ENCODE peak calls at places on chromosome 9, in eight cellular contexts. Q is B cell, K is fibroblast of lung, B is pancreas, X is GM13976, M is kidney, O is psoas muscle, I is cardiac fibroblast. E is an unnamed sample.

GRCh38 chr9:37471942-37472679 is 6.9 kb upstream of the ZBTB5 start:
- DNase-seq in Q (no peak), K (peak), B (no peak), X (no peak), M (no peak), O (no peak), I (peak), E (peak)

GRCh38 chr9:137349471-137350033 is 47.5 kb upstream of the NRARP start:
- DNase-seq in Q (no peak), K (no peak), B (no peak), X (no peak), M (no peak), O (no peak), I (no peak), E (no peak)

GRCh38 chr9:4366649-4367330 is 66.9 kb upstream of the GLIS3 start:
- DNase-seq in Q (peak), K (peak), B (peak), X (peak), M (no peak), O (no peak), I (peak), E (peak)

GRCh38 chr9:4490705-4491620 is 695 bp downstream of the SLC1A1 start:
- DNase-seq in Q (no peak), K (peak), B (no peak), X (peak), M (peak), O (no peak), I (peak), E (no peak)

GRCh38 chr9:71549023-71549422 is 219.3 kb downstream of the CEMIP2 start:
- DNase-seq in Q (peak), K (no peak), B (no peak), X (peak), M (no peak), O (no peak), I (no peak), E (no peak)

GRCh38 chr9:35603506-35603985 is 1.5 kb upstream of the TESK1 start:
- DNase-seq in Q (no peak), K (peak), B (no peak), X (no peak), M (peak), O (peak), I (peak), E (peak)

GRCh38 chr9:133463234-133463863 is 3.6 kb downstream of the CACFD1 start:
- DNase-seq in Q (no peak), K (no peak), B (no peak), X (no peak), M (no peak), O (no peak), I (no peak), E (no peak)

GRCh38 chr9:35285731-35286130 is 123.9 kb downstream of the UNC13B start:
- DNase-seq in Q (no peak), K (no peak), B (no peak), X (no peak), M (no peak), O (no peak), I (peak), E (no peak)

GRCh38 chr9:15104826-15105420 is 194.7 kb upstream of the FREM1 start:
- DNase-seq in Q (peak), K (peak), B (no peak), X (peak), M (no peak), O (no peak), I (peak), E (peak)

GRCh38 chr9:132319421-132320110 is 35.2 kb downstream of the SETX start:
- DNase-seq in Q (no peak), K (no peak), B (no peak), X (no peak), M (no peak), O (no peak), I (peak), E (no peak)

GRCh38 chr9:135905380-135906282 is 1.7 kb downstream of the CAMSAP1 start:
- DNase-seq in Q (no peak), K (peak), B (no peak), X (no peak), M (no peak), O (no peak), I (peak), E (peak)

GRCh38 chr9:122309861-122310260 is 45.2 kb downstream of the MRRF start:
- DNase-seq in Q (no peak), K (peak), B (no peak), X (no peak), M (no peak), O (no peak), I (no peak), E (no peak)

GRCh38 chr9:93126151-93126781 is 7.8 kb downstream of the NINJ1 start:
- DNase-seq in Q (no peak), K (no peak), B (peak), X (no peak), M (peak), O (peak), I (no peak), E (no peak)

GRCh38 chr9:61667559-61668121 is 477.8 kb downstream of the SPATA31A7 start:
- DNase-seq in Q (no peak), K (no peak), B (no peak), X (no peak), M (peak), O (no peak), I (no peak), E (no peak)

GRCh38 chr9:135989722-135990467 is 28.7 kb upstream of the UBAC1 start:
- DNase-seq in Q (peak), K (no peak), B (no peak), X (no peak), M (no peak), O (no peak), I (no peak), E (no peak)

GRCh38 chr9:6184749-6185645 is 30.6 kb upstream of the IL33 start:
- DNase-seq in Q (no peak), K (peak), B (no peak), X (peak), M (no peak), O (no peak), I (peak), E (no peak)

GRCh38 chr9:68794898-68795297 is 89.9 kb downstream of the PIP5K1B start:
- DNase-seq in Q (no peak), K (no peak), B (no peak), X (no peak), M (no peak), O (no peak), I (no peak), E (no peak)

GRCh38 chr9:130632841-130633240 is 31.6 kb upstream of the PRDM12 start:
- DNase-seq in Q (no peak), K (no peak), B (no peak), X (no peak), M (no peak), O (no peak), I (no peak), E (no peak)

GRCh38 chr9:88590558-88591146 is 55.7 kb downstream of the NXNL2 start:
- DNase-seq in Q (no peak), K (no peak), B (no peak), X (no peak), M (no peak), O (no peak), I (no peak), E (no peak)

GRCh38 chr9:917730-918129 is 58.7 kb upstream of the DMRT3 start:
- DNase-seq in Q (no peak), K (no peak), B (no peak), X (no peak), M (no peak), O (no peak), I (no peak), E (no peak)

GRCh38 chr9:134571326-134571871 is 70.2 kb upstream of the COL5A1 start:
- DNase-seq in Q (no peak), K (no peak), B (no peak), X (no peak), M (peak), O (no peak), I (no peak), E (no peak)

GRCh38 chr9:77793909-77794308 is 145.8 kb upstream of the GNA14 start:
- DNase-seq in Q (no peak), K (peak), B (no peak), X (no peak), M (no peak), O (no peak), I (peak), E (no peak)

GRCh38 chr9:34046784-34047379 is 1.8 kb downstream of the UBAP2 start:
- DNase-seq in Q (no peak), K (no peak), B (no peak), X (no peak), M (no peak), O (no peak), I (peak), E (no peak)

GRCh38 chr9:132487351-132487791 is 77.4 kb downstream of the CFAP77 start:
- DNase-seq in Q (no peak), K (no peak), B (no peak), X (no peak), M (no peak), O (no peak), I (no peak), E (no peak)

GRCh38 chr9:115117999-115118470 is at the start of gene TNC:
- DNase-seq in Q (no peak), K (peak), B (peak), X (peak), M (peak), O (peak), I (peak), E (peak)

GRCh38 chr9:121289554-121290370 is 21.8 kb downstream of the GSN start:
- DNase-seq in Q (no peak), K (no peak), B (no peak), X (no peak), M (peak), O (peak), I (no peak), E (no peak)

GRCh38 chr9:24459898-24460297 is 85.8 kb downstream of the IZUMO3 start:
- DNase-seq in Q (no peak), K (no peak), B (no peak), X (no peak), M (no peak), O (no peak), I (no peak), E (no peak)

GRCh38 chr9:134457321-134457923 is 131.2 kb downstream of the RXRA start:
- DNase-seq in Q (no peak), K (no peak), B (no peak), X (no peak), M (no peak), O (no peak), I (no peak), E (no peak)

GRCh38 chr9:90894956-90895687 is 93.5 kb downstream of the SYK start:
- DNase-seq in Q (no peak), K (peak), B (no peak), X (no peak), M (no peak), O (no peak), I (peak), E (peak)

GRCh38 chr9:89661391-89661949 is 56.7 kb downstream of the GADD45G start:
- DNase-seq in Q (no peak), K (no peak), B (peak), X (no peak), M (no peak), O (no peak), I (no peak), E (no peak)

GRCh38 chr9:115350548-115350947 is 232.6 kb upstream of the TNC start:
- DNase-seq in Q (no peak), K (peak), B (no peak), X (no peak), M (no peak), O (no peak), I (no peak), E (no peak)

GRCh38 chr9:80504525-80505235 is 932.9 kb downstream of the TLE4 start:
- DNase-seq in Q (no peak), K (peak), B (no peak), X (no peak), M (no peak), O (no peak), I (peak), E (no peak)

GRCh38 chr9:33138768-33139167 is 28.4 kb downstream of the B4GALT1 start:
- DNase-seq in Q (no peak), K (no peak), B (no peak), X (peak), M (no peak), O (no peak), I (no peak), E (no peak)

GRCh38 chr9:89366711-89367110 is 48.4 kb downstream of the SECISBP2 start:
- DNase-seq in Q (no peak), K (no peak), B (no peak), X (no peak), M (no peak), O (no peak), I (peak), E (no peak)

GRCh38 chr9:129330711-129331279 is 152.7 kb upstream of the IER5L start:
- DNase-seq in Q (no peak), K (peak), B (no peak), X (no peak), M (no peak), O (no peak), I (peak), E (no peak)

GRCh38 chr9:135304886-135305285 is 174.7 kb upstream of the PPP1R26 start:
- DNase-seq in Q (no peak), K (no peak), B (peak), X (no peak), M (no peak), O (no peak), I (no peak), E (no peak)

GRCh38 chr9:7117676-7118561 is 360.1 kb downstream of the KDM4C start:
- DNase-seq in Q (no peak), K (peak), B (no peak), X (peak), M (no peak), O (no peak), I (peak), E (peak)

GRCh38 chr9:89006308-89006707 is 15.0 kb downstream of the S1PR3 start:
- DNase-seq in Q (no peak), K (no peak), B (no peak), X (no peak), M (no peak), O (no peak), I (no peak), E (no peak)

DNA sequence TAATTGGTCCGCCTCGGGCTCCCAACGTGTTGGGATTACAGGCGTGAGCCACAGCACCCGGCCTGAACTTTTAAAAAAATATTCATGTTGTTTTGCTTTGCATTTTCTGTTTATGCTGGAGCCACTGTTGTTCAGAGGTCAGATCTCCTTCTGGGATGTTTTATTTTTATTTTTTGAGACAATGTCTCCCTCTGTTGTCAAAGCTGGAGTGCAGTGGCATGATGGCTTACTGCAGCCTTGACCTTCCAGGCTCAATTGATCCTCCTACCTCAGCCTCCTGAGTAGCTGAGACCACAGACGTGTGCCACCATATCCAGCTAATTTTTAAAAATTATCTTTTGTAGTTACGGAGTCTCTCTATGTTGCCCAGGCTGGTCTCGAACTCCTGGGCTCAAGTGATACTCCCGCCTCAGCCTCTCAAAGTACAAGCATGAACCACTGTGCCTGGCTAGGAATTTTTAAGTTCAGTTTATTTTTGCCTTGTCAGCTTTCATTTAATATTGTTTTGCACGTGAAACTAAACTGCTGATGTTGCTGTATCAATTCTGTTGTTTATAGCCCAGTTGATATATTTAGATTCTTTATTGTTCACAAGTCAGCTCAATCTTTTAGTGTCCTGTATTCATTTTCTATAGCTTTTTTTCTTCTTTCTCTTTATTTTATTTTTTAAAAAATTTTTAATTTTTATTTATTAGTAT is 13.7 kb downstream of the TMEFF1 start:
- DNase-seq in Q (no peak), K (no peak), B (no peak), X (no peak), M (no peak), O (no peak), I (no peak), E (no peak)
- TF ChIP-seq CTCF in Q (no peak), K (no peak), B (no peak), X (no peak), M (no peak), O (no peak), I (no peak), E (no peak)

GRCh38 chr9:124875501-124875900 is 13.6 kb downstream of the ARPC5L start:
- DNase-seq in Q (no peak), K (no peak), B (no peak), X (no peak), M (peak), O (peak), I (no peak), E (no peak)
- TF ChIP-seq CTCF in Q (no peak), K (no peak), B (no peak), X (no peak), M (no peak), O (no peak), I (no peak), E (no peak)

GRCh38 chr9:114098021-114098659 is 952 bp downstream of the KIF12 start:
- DNase-seq in Q (peak), K (no peak), B (no peak), X (no peak), M (peak), O (peak), I (no peak), E (peak)

GRCh38 chr9:114099523-114100270 is 605 bp upstream of the KIF12 start:
- DNase-seq in Q (no peak), K (no peak), B (no peak), X (no peak), M (peak), O (no peak), I (no peak), E (no peak)

GRCh38 chr9:114097613-114098020 is 1.5 kb downstream of the KIF12 start:
- DNase-seq in Q (no peak), K (no peak), B (peak), X (no peak), M (no peak), O (no peak), I (peak), E (no peak)

GRCh38 chr9:114100536-114100935 is 1.4 kb upstream of the KIF12 start:
- DNase-seq in Q (no peak), K (no peak), B (no peak), X (no peak), M (peak), O (no peak), I (no peak), E (no peak)

GRCh38 chr9:114098660-114099522 is at the start of gene KIF12:
- DNase-seq in Q (peak), K (no peak), B (peak), X (no peak), M (peak), O (peak), I (no peak), E (peak)
- TF ChIP-seq CTCF in Q (no peak), K (no peak), B (no peak), X (no peak), M (no peak), O (no peak), I (no peak), E (no peak)

DNA sequence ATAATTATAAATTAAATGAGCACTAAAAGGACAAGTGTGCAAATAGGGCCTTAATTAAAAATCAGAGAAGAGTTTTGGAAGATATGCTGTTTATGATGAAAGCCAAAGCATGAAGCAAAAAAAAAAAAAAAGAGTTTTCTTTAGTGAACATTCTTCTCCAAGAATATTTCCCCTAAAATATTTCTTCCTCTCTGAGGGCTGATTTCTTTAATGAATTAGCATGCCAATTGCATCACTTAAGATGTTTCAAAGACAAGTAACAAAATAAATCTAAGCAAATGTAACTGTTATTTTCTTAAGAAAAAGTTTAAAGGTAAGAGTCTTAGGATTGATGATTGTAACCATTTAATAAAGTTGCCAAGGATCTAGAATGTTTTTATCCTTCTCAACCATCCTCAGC is 81.6 kb upstream of the MPDZ start:
- DNase-seq in Q (no peak), K (no peak), B (no peak), X (no peak), M (no peak), O (no peak), I (no peak), E (no peak)
- TF ChIP-seq CTCF in Q (no peak), K (no peak), B (no peak), X (no peak), M (no peak), O (no peak), I (no peak), E (no peak)

E was measured in RWPE1.